ENCODE peak calls at places on chromosomes 4 and X, in four cellular contexts. T is GM12892, O is HCT116, F is K562. Z is an unnamed sample.

GRCh38 chr4:38818441-38818976 is 13.9 kb upstream of the TLR1 start:
- DNase-seq in F (no peak), T (no peak), O (no peak), Z (no peak)

GRCh38 chr4:156939801-156940200 is 31.8 kb downstream of the PDGFC start:
- DNase-seq in O (no peak), T (no peak), F (no peak), Z (no peak)

GRCh38 chr4:82586055-82586454 is 24.3 kb upstream of the TMEM150C start:
- DNase-seq in O (no peak), T (no peak), F (no peak), Z (no peak)

GRCh38 chr4:41160010-41160789 is 54.1 kb downstream of the APBB2 start:
- DNase-seq in T (no peak), F (no peak), O (peak; percentile 93), Z (no peak)

GRCh38 chr4:16082424-16083216 is 1.2 kb downstream of the PROM1 start:
- DNase-seq in O (no peak), T (peak; percentile 23), F (no peak), Z (peak; percentile 23)

GRCh38 chr4:188218392-188218791 is 79.2 kb downstream of the TRIML1 start:
- DNase-seq in O (no peak), T (no peak), F (no peak), Z (no peak)

GRCh38 chrX:45771114-45771513 is 570.4 kb upstream of the DIPK2B start:
- DNase-seq in F (peak; percentile 15), O (peak; percentile 77), T (no peak), Z (no peak)

GRCh38 chrX:115372026-115372610 is 82.6 kb downstream of the LUZP4 start:
- DNase-seq in O (peak; percentile 12), F (no peak), T (no peak), Z (no peak)

GRCh38 chrX:40154853-40155616 is 57.3 kb upstream of the BCOR start:
- DNase-seq in F (peak; percentile 93), T (no peak), O (no peak), Z (peak; percentile 87)

GRCh38 chrX:29824176-29824906 is 391.0 kb upstream of the MAGEB2 start:
- DNase-seq in F (no peak), T (no peak), O (no peak), Z (no peak)

GRCh38 chr4:98977557-98977956 is 18.0 kb upstream of the METAP1 start:
- DNase-seq in O (no peak), F (no peak), T (no peak), Z (no peak)

GRCh38 chr4:39565925-39566630 is 38.8 kb upstream of the UGDH start:
- DNase-seq in O (no peak), F (no peak), T (no peak), Z (no peak)

GRCh38 chr4:60992037-60992436 is 208.1 kb upstream of the ADGRL3 start:
- DNase-seq in F (no peak), O (no peak), T (no peak), Z (no peak)

GRCh38 chrX:50327235-50327634 is 122.7 kb downstream of the CCNB3 start:
- DNase-seq in O (no peak), T (no peak), F (no peak), Z (no peak)

GRCh38 chr4:23333556-23333945 is 556.3 kb downstream of the PPARGC1A start:
- DNase-seq in T (no peak), F (no peak), O (no peak), Z (no peak)

GRCh38 chr4:184762100-184762499 is 28.2 kb upstream of the CENPU start:
- DNase-seq in O (no peak), T (no peak), F (no peak), Z (no peak)

GRCh38 chrX:41442824-41443560 is 4.2 kb upstream of the NYX start:
- DNase-seq in O (no peak), F (no peak), T (no peak), Z (no peak)

GRCh38 chrX:22433292-22434070 is 160.8 kb downstream of the CBLL2 start:
- DNase-seq in F (no peak), O (no peak), T (no peak), Z (no peak)

GRCh38 chr4:97279410-97279809 is 863.9 kb downstream of the STPG2 start:
- DNase-seq in T (no peak), O (no peak), F (no peak), Z (no peak)

GRCh38 chr4:51835854-51836253 is 7.1 kb upstream of the DCUN1D4 start:
- DNase-seq in O (no peak), F (no peak), T (no peak), Z (no peak)

GRCh38 chrX:124406294-124407013 is 60.1 kb downstream of the SH2D1A start:
- DNase-seq in F (peak; percentile 71), O (peak; percentile 31), T (peak; percentile 21), Z (peak; percentile 64)

GRCh38 chrX:141989134-141989533 is 85.4 kb downstream of the MAGEC1 start:
- DNase-seq in F (no peak), O (no peak), T (no peak), Z (no peak)

GRCh38 chr4:26793750-26794149 is 66.9 kb upstream of the STIM2 start:
- DNase-seq in T (no peak), O (peak; percentile 7), F (peak; percentile 47), Z (no peak)

GRCh38 chrX:16586371-16587112 is 63.4 kb upstream of the S100G start:
- DNase-seq in F (peak; percentile 15), O (no peak), T (no peak), Z (no peak)

GRCh38 chr4:88188738-88189417 is 30.4 kb upstream of the ABCG2 start:
- DNase-seq in F (no peak), O (no peak), T (no peak), Z (no peak)

GRCh38 chr4:137454767-137455166 is 77.5 kb downstream of the PCDH18 start:
- DNase-seq in T (no peak), O (no peak), F (no peak), Z (no peak)

GRCh38 chrX:96204928-96205327 is 479.7 kb upstream of the DIAPH2 start:
- DNase-seq in F (no peak), T (no peak), O (no peak), Z (no peak)

GRCh38 chr4:77040265-77040664 is 35.5 kb downstream of the CCNI start:
- DNase-seq in T (no peak), F (no peak), O (no peak), Z (no peak)

DNA sequence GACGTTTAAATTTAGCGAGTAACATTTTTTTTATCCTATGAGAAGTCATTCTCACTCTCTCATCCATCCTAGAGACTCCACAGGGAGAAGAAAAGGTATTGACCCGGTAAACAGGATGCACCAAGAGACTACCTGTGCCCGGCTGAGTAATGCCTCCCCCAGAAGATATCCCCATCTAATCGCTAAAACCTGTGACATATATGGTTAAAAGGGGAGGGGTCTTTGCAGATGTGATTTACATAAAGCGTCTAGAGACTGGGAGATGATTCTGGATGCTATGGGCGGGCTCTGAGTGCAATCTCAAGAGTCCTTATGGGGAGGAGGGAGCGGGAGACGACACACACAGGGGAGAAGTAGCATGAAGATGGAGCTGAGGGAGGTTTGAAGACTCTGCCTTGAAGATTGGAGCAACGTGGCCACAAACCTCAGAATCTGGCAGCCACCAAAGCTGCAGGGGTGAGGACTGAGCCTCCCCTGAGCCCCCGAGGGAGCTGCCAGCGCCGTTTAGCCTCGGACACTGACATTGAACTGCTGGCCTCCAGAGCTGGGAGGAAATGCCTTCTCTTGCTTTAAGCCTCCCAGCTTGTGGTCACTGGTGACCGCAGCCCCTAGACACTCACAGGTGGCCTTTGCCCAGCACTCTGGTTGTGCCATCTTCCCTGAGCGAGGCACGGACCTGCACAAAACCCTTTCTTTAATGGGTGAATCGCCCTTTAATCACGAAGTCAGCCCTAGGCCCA is 11.2 kb downstream of the ABLIM2 start:
- DNase-seq in T (no peak), F (no peak), O (no peak), Z (no peak)
- TF ChIP-seq POLR2AphosphoS5 in T (no peak), F (no peak), O (no peak), Z (no peak)

DNA sequence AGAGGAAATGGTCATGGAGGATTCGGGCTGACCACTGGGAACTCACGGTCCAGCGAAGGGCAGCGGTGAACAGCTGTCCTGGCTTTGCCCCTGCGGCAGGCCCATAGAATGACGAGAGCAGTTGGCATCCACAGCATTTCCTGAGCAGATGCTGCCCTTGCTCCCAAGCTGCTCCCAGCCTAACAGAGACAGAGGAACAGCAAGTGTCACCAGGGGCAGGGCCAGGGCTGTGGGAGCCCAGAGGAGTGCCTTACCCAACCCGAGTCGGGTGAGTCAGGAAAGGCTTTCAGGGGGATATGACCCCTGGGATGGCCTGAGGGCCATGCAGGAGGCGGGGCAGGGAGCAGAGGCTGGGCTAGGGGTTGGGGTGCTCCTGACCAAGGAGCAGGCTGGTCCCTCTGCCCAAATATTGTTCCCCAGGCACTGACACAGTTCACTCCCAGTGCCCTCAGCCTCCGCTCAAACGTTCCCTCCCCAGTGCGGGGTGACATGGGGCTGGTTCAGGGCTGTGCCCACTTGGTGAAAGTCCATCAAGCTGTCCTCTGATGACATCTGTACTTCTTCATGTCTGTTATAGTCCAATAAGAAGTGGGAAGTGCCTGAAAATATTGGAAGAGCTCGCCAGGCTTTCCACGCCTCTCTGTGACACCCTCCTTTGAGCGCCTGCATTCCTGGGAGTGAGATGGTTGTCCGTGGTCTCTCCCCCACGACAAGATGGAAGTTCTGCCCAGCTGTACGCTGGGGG is 64.7 kb upstream of the GPR78 start:
- DNase-seq in F (no peak), O (no peak), T (no peak), Z (no peak)
- TF ChIP-seq POLR2AphosphoS5 in F (no peak), O (no peak), T (no peak), Z (no peak)

GRCh38 chrX:129769467-129770154 is 10.1 kb upstream of the SASH3 start:
- DNase-seq in F (no peak), O (no peak), T (peak; percentile 60), Z (no peak)
- TF ChIP-seq POLR2AphosphoS5 in F (no peak), O (no peak), T (no peak), Z (no peak)

DNA sequence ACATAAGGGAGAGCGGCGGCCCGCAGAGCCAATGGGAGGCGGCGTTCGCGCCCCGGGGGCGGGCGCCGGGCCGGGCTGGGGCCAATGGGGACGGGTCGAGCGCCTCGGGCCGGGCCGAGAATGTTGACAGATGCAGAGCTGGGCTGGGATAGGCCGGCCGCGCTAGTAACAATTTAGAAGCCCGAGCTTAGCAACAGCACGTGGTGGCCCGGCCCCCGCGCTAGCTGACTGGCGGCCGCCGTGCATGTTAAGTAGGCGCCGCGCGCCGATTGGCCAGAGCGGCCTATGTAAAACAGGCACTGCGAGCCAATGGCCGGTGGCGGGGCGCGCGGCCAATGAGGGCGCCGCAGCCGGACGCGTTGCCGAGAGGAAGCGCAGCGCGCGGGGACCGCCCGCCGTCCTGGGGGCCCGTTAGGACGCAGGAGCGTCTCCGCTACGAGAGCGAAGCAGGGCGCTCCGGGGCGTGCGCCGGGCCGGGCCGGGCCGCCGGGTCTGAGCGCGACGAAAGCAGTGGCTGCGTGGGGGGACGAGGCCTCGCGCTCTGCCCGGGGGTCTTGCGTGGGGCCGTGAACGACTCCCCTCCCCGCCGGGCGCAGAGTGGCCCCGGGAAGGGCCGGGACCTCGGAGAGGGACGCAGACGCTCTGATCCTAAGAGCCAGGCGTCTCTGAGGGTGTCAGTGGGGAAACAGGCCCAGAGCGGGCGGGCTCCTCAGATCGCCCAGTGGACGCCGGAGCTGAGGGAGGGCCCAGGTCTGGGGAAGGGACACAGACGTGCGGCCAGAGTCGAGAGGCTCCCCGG is 435 bp upstream of the MXD4 start:
- DNase-seq in O (peak; percentile 97), T (peak; percentile 98), F (peak; percentile 99), Z (peak; percentile 97)
- TF ChIP-seq POLR2AphosphoS5 in O (peak; percentile 77), T (peak; percentile 58), F (peak; percentile 75), Z (peak; percentile 51)

GRCh38 chrX:110317820-110318663 is at the start of gene AMMECR1:
- DNase-seq in F (peak; percentile 91), T (peak; percentile 56), O (peak; percentile 31), Z (peak; percentile 70)
- TF ChIP-seq POLR2AphosphoS5 in F (peak; percentile 65), T (peak; percentile 41), O (peak; percentile 82), Z (peak; percentile 74)